ENCODE peak calls at places on chromosomes 6 and 20, in ten cellular contexts. W, O, V, X, I, H, E, K, L and C are unnamed samples.
A peak's percentile ranks its signal among the peaks of the same experiment; 100 is the strongest.

GRCh38 chr6:16355699-16356481 is 117.5 kb downstream of the GMPR start:
- DNase-seq in X (no peak), K (no peak), W (no peak), E (peak; percentile 54), O (no peak), L (no peak), H (no peak), V (no peak), I (no peak), C (no peak)

GRCh38 chr6:90493332-90493731 is 93.5 kb downstream of the MAP3K7 start:
- DNase-seq in I (no peak), W (no peak), K (no peak), H (no peak), O (no peak), L (no peak), X (no peak), E (no peak), V (no peak), C (no peak)

GRCh38 chr6:85468326-85468725 is 18.4 kb downstream of the NT5E start:
- DNase-seq in L (no peak), I (no peak), K (no peak), H (no peak), X (no peak), E (no peak), O (no peak), W (no peak), V (no peak), C (no peak)

GRCh38 chr6:21371676-21372161 is 221.8 kb upstream of the SOX4 start:
- DNase-seq in O (no peak), V (no peak), L (peak; percentile 31), E (no peak), H (no peak), W (no peak), X (no peak), I (peak; percentile 81), K (no peak), C (no peak)

GRCh38 chr6:97187951-97188350 is 95.1 kb downstream of the MMS22L start:
- DNase-seq in I (no peak), V (no peak), W (no peak), K (no peak), H (no peak), X (no peak), E (no peak), L (no peak), O (no peak), C (no peak)

GRCh38 chr6:56266011-56266410 is 18.6 kb upstream of the COL21A1 start:
- DNase-seq in K (no peak), X (no peak), W (no peak), I (no peak), O (no peak), L (no peak), H (no peak), E (no peak), V (no peak), C (no peak)

GRCh38 chr6:159169193-159169555 is at the start of gene FNDC1:
- DNase-seq in E (no peak), K (peak; percentile 80), O (no peak), W (peak; percentile 44), H (no peak), X (no peak), I (no peak), V (no peak), L (peak; percentile 58), C (no peak)

GRCh38 chr20:44620030-44620429 is 31.5 kb downstream of the ADA start:
- DNase-seq in W (no peak), V (no peak), O (no peak), L (no peak), K (no peak), E (no peak), H (no peak), X (no peak), I (no peak), C (no peak)

GRCh38 chr20:1718604-1719384 is 61.2 kb upstream of the SIRPG start:
- DNase-seq in V (no peak), I (peak; percentile 88), L (no peak), W (no peak), K (no peak), O (peak; percentile 18), E (peak; percentile 29), H (peak; percentile 84), X (no peak), C (peak; percentile 83)

GRCh38 chr6:114364295-114364694 is 21.5 kb upstream of the HS3ST5 start:
- DNase-seq in H (no peak), X (no peak), V (no peak), W (peak; percentile 13), K (no peak), E (no peak), L (no peak), I (no peak), O (no peak), C (no peak)

GRCh38 chr6:69220293-69220847 is 576.4 kb downstream of the LMBRD1 start:
- DNase-seq in K (no peak), I (no peak), W (no peak), O (no peak), V (no peak), E (no peak), L (no peak), H (no peak), X (no peak), C (no peak)
- TF ChIP-seq POLR2A in K (no peak), I (no peak), W (no peak), O (no peak), V (no peak), E (no peak), L (no peak), H (no peak), X (no peak), C (no peak)

DNA sequence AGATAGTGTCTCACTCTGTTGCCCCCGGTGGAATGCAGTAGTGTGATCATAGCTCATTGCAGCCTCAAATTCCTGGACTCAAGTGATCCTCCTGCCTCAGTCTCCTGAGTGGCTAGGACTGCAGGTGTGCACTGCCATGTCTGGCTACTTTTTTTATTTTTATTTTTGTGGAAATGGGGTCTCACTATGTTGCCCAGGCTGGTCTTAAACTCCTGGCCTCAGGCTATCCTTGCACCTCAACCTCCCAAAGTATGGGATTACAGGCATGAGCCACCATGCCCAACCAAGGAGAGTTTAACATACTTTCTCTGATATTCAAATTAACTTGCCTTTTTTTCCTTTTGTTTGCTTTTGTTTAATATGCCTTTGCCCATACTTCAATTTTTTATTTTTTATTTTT is 10.4 kb upstream of the ACTR5 start:
- DNase-seq in L (no peak), X (no peak), H (no peak), V (no peak), W (no peak), K (no peak), O (no peak), I (no peak), E (no peak), C (no peak)
- TF ChIP-seq POLR2A in L (no peak), X (no peak), H (no peak), V (no peak), W (no peak), K (no peak), O (no peak), I (no peak), E (no peak), C (no peak)

DNA sequence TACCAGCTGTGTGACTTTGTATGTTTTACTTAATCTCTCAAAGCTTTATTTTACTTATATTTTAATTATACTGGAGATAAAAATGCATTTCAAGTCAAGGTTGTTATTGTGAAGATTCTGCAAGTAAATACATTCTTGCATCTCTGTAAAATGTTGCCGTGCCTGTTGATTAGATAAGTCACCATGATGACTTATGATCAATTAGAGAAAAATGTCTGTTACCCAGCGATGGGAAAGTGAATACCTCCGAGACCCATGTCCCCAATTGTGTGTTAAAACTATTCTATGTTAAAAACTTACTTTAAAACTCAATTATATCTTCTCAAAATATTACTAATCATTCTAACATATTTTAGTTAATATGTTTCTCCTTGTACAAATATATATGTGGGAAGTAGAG is 39.9 kb downstream of the MYB start:
- DNase-seq in O (no peak), X (no peak), H (no peak), K (no peak), L (no peak), W (no peak), V (no peak), E (no peak), I (no peak), C (no peak)
- TF ChIP-seq POLR2A in O (no peak), X (no peak), H (no peak), K (no peak), L (no peak), W (no peak), V (no peak), E (no peak), I (no peak), C (no peak)

GRCh38 chr6:26473758-26474438 is 16.1 kb downstream of the BTN2A1 start:
- DNase-seq in V (peak; percentile 68), X (peak; percentile 91), L (peak; percentile 78), W (peak; percentile 65), H (peak; percentile 90), O (peak; percentile 67), K (peak; percentile 41), E (peak; percentile 54), I (peak; percentile 96), C (peak; percentile 94)
- TF ChIP-seq POLR2A in V (peak; percentile 39), X (peak; percentile 70), L (no peak), W (no peak), H (peak; percentile 55), O (peak; percentile 23), K (peak; percentile 96), E (peak; percentile 52), I (no peak), C (no peak)